ENCODE peak calls at places on chromosomes 6 and 20, in six cellular contexts. B is GM12865, H is foreskin fibroblast, E is nephron progenitor cell, O is suprapubic skin, V is heart left ventricle. R is an unnamed sample.

GRCh38 chr6:155586036-155586557 is 130.5 kb upstream of the NOX3 start:
- DNase-seq in B (no peak), V (no peak), E (no peak), O (no peak), H (no peak), R (no peak)

GRCh38 chr20:62898970-62899632 is 27.2 kb downstream of the DIDO1 start:
- DNase-seq in E (no peak), H (no peak), V (no peak), B (peak), O (peak), R (peak)

GRCh38 chr6:31400467-31401289 is 2.7 kb upstream of the MICA start:
- DNase-seq in E (peak), H (peak), O (peak), B (peak), V (peak), R (peak)

GRCh38 chr6:168935628-168936010 is 318.0 kb downstream of the THBS2 start:
- DNase-seq in B (no peak), H (no peak), V (no peak), E (no peak), O (no peak), R (no peak)

GRCh38 chr20:49024220-49024619 is 21.9 kb upstream of the CSE1L start:
- DNase-seq in H (no peak), V (no peak), B (no peak), O (no peak), E (no peak), R (no peak)

GRCh38 chr20:50682947-50683530 is 8.3 kb downstream of the RIPOR3 start:
- DNase-seq in B (no peak), V (no peak), H (no peak), E (no peak), O (no peak), R (no peak)

GRCh38 chr6:143514996-143515760 is 3.7 kb upstream of the FUCA2 start:
- DNase-seq in V (peak), H (peak), O (no peak), B (no peak), E (no peak), R (no peak)

GRCh38 chr6:165181951-165182414 is 127.4 kb downstream of the C6orf118 start:
- DNase-seq in B (no peak), E (no peak), V (no peak), O (no peak), H (peak), R (no peak)

GRCh38 chr6:43737272-43738081 is 32.5 kb upstream of the VEGFA start:
- DNase-seq in B (no peak), E (no peak), V (peak), O (peak), H (no peak), R (no peak)

GRCh38 chr6:163745566-163746400 is 331.3 kb downstream of the QKI start:
- DNase-seq in O (no peak), B (no peak), E (peak), H (peak), V (peak), R (no peak)

GRCh38 chr6:79127660-79128059 is 49.6 kb upstream of the PHIP start:
- DNase-seq in H (no peak), O (no peak), E (no peak), B (no peak), V (no peak), R (no peak)

GRCh38 chr6:147108256-147108910 is 95.8 kb upstream of the STXBP5 start:
- DNase-seq in V (no peak), E (no peak), O (no peak), B (no peak), H (no peak), R (peak)
- TF ChIP-seq CTCF in V (no peak), E (no peak), O (no peak), B (no peak), H (no peak), R (no peak)

GRCh38 chr20:12203399-12203798 is 285.7 kb downstream of the BTBD3 start:
- DNase-seq in H (no peak), O (no peak), B (no peak), E (no peak), V (no peak), R (no peak)
- TF ChIP-seq CTCF in H (no peak), O (no peak), B (no peak), E (no peak), V (no peak), R (no peak)

GRCh38 chr6:166422201-166422940 is 39.6 kb upstream of the MPC1 start:
- DNase-seq in V (no peak), H (no peak), B (no peak), E (no peak), O (no peak), R (no peak)

GRCh38 chr6:166419717-166420116 is 37.0 kb upstream of the MPC1 start:
- DNase-seq in B (no peak), V (no peak), O (no peak), E (no peak), H (no peak), R (no peak)

GRCh38 chr6:166419268-166419667 is 36.5 kb upstream of the MPC1 start:
- DNase-seq in E (no peak), O (no peak), V (no peak), B (peak), H (peak), R (peak)

GRCh38 chr6:166418691-166419143 is 36.0 kb upstream of the MPC1 start:
- DNase-seq in H (no peak), O (no peak), E (no peak), V (no peak), B (no peak), R (peak)

DNA sequence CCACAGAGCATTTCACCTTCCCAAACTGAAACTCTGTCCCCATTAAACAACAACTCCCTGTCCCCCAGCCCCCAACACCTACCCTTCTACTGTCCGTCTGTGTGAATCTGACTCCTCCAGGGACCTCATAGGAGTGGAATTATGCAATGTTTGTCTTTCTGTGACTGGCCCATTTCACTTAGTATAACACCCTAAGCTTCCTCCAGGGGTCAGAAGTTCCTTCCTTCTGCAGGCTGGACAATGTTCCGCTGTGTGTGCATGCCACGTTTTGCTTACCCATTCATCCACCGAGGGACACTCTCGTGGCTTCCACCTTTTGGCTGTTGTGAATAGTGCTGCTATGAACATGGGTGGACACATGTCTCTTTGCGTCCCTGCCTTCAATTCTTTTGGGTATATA is 37.6 kb upstream of the MPC1 start:
- DNase-seq in B (no peak), V (no peak), E (no peak), H (peak), O (no peak), R (no peak)
- TF ChIP-seq CTCF in B (no peak), V (no peak), E (no peak), H (no peak), O (no peak), R (no peak)

GRCh38 chr20:24782801-24783630 is 166.1 kb upstream of the CST7 start:
- DNase-seq in B (no peak), H (no peak), E (peak), O (no peak), V (no peak), R (peak)
- TF ChIP-seq CTCF in B (no peak), H (no peak), E (no peak), O (no peak), V (no peak), R (no peak)

GRCh38 chr6:46186583-46186982 is 15.8 kb upstream of the ENPP5 start:
- DNase-seq in V (no peak), E (no peak), B (no peak), O (no peak), H (peak), R (no peak)

GRCh38 chr6:46189726-46190125 is 18.9 kb upstream of the ENPP5 start:
- DNase-seq in H (no peak), V (no peak), O (no peak), E (no peak), B (no peak), R (no peak)

DNA sequence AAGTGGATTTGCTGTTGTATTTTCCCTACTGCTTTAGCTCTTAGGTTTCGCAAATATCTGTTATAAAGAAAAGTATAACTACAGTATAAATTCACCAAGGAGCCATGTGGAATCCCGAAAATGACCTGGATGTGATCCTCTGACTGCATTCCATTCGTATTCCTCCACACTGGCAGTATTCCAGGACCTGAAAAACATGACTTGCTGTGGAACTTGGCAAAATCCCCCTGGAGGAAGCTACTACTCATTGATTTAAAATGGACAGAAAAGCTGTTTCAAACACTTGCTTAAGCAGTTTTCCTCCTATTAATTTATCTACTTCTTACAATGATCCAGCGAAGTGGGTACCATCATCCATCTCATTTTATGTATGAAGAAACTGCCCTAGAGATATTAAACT is 13.3 kb upstream of the ENPP5 start:
- DNase-seq in V (no peak), O (no peak), E (no peak), B (no peak), H (peak), R (no peak)
- TF ChIP-seq CTCF in V (no peak), O (no peak), E (no peak), B (no peak), H (peak), R (no peak)

GRCh38 chr6:107077710-107078109 is 37.6 kb downstream of the BEND3 start:
- DNase-seq in O (no peak), H (no peak), V (no peak), E (no peak), B (no peak), R (no peak)

GRCh38 chr6:107079429-107079828 is 35.9 kb downstream of the BEND3 start:
- DNase-seq in B (no peak), V (no peak), E (no peak), O (no peak), H (no peak), R (no peak)

GRCh38 chr6:107083047-107083768 is 32.1 kb downstream of the BEND3 start:
- DNase-seq in E (no peak), B (peak), O (no peak), H (no peak), V (no peak), R (no peak)

GRCh38 chr6:107082045-107082444 is 33.3 kb downstream of the BEND3 start:
- DNase-seq in H (peak), E (no peak), B (no peak), O (no peak), V (no peak), R (no peak)

GRCh38 chr6:107080036-107080435 is 35.3 kb downstream of the BEND3 start:
- DNase-seq in O (no peak), V (no peak), B (peak), E (no peak), H (no peak), R (no peak)
- TF ChIP-seq CTCF in O (no peak), V (no peak), B (peak), E (peak), H (no peak), R (peak)

GRCh38 chr6:75463896-75464295 is 29.7 kb downstream of the FILIP1 start:
- DNase-seq in E (no peak), B (no peak), H (no peak), V (no peak), O (no peak), R (no peak)

GRCh38 chr6:75467906-75468460 is 25.6 kb downstream of the FILIP1 start:
- DNase-seq in E (no peak), V (no peak), B (no peak), H (no peak), O (no peak), R (no peak)

GRCh38 chr6:75472885-75473284 is 20.7 kb downstream of the FILIP1 start:
- DNase-seq in B (peak), H (no peak), E (no peak), V (no peak), O (no peak), R (no peak)

DNA sequence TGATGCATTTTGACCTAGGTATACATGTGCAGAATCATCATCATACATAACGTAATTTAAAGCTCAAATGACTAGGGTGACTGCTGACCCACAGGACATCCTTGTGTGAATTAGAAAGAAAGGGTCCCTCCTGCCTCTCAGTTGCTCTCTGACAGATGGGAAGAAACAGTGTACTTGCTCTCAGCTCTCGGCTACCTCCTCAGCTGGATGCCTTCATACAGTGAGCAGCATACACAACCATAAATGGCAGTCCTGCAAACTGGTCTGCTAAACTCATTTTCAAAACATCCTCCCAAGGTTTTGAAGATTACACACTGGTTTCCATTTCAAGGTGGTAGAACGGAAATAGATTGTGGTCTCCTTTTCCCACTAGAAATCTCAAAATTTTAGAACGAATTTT is 26.3 kb downstream of the FILIP1 start:
- DNase-seq in V (peak), O (no peak), E (no peak), H (no peak), B (no peak), R (no peak)
- TF ChIP-seq CTCF in V (no peak), O (no peak), E (no peak), H (no peak), B (no peak), R (no peak)

GRCh38 chr6:150189176-150189575 is 46.3 kb downstream of the PPP1R14C start:
- DNase-seq in H (no peak), V (no peak), B (no peak), O (no peak), E (no peak), R (no peak)
- TF ChIP-seq CTCF in H (no peak), V (no peak), B (no peak), O (no peak), E (no peak), R (no peak)

GRCh38 chr20:22771706-22772105 is 187.3 kb upstream of the FOXA2 start:
- DNase-seq in V (no peak), O (no peak), E (no peak), H (no peak), B (no peak), R (no peak)

GRCh38 chr20:22775671-22776139 is 191.3 kb upstream of the FOXA2 start:
- DNase-seq in V (no peak), H (peak), E (no peak), B (no peak), O (no peak), R (no peak)

GRCh38 chr20:22775256-22775655 is 190.9 kb upstream of the FOXA2 start:
- DNase-seq in O (no peak), E (no peak), B (no peak), V (no peak), H (no peak), R (no peak)

GRCh38 chr20:22770240-22770800 is 185.9 kb upstream of the FOXA2 start:
- DNase-seq in V (no peak), B (no peak), H (no peak), E (no peak), O (no peak), R (no peak)

GRCh38 chr20:22773326-22773725 is 189.0 kb upstream of the FOXA2 start:
- DNase-seq in H (no peak), B (no peak), V (no peak), O (no peak), E (no peak), R (no peak)
- TF ChIP-seq CTCF in H (no peak), B (no peak), V (no peak), O (no peak), E (no peak), R (no peak)

R was measured in activated CD8-positive, alpha-beta T cell treated with anti-CD3 and anti-CD28 coated beads for 36 hours.